ENCODE peak calls at places on chromosomes 1 and 21, in five cellular contexts. P, W, S, U and K are unnamed samples.

GRCh38 chr1:119838255-119838654 is 27.0 kb upstream of the REG4 start:
- DNase-seq in U (no peak), P (no peak), W (no peak), S (no peak), K (no peak)

GRCh38 chr1:236394905-236395779 is 1.1 kb downstream of the EDARADD start:
- DNase-seq in U (no peak), W (peak; percentile 48), S (peak; percentile 62), P (peak; percentile 51), K (peak; percentile 3)

GRCh38 chr1:40155910-40156309 is 5.3 kb upstream of the RLF start:
- DNase-seq in S (no peak), U (no peak), P (no peak), W (no peak), K (no peak)

GRCh38 chr1:84918706-84919105 is 25.7 kb upstream of the LPAR3 start:
- DNase-seq in S (no peak), P (no peak), W (no peak), U (no peak), K (no peak)

GRCh38 chr1:83515566-83516169 is 483.3 kb downstream of the TTLL7 start:
- DNase-seq in P (no peak), U (no peak), W (no peak), S (no peak), K (no peak)

GRCh38 chr1:98389809-98390208 is 271.7 kb upstream of the SNX7 start:
- DNase-seq in S (no peak), W (no peak), P (no peak), U (no peak), K (peak; percentile 78)

GRCh38 chr1:176051902-176052518 is 155.1 kb downstream of the COP1 start:
- DNase-seq in U (no peak), P (no peak), S (no peak), W (no peak), K (no peak)

GRCh38 chr1:92980732-92981647 is 19.7 kb upstream of the DIPK1A start:
- DNase-seq in P (no peak), U (no peak), S (no peak), W (no peak), K (no peak)

GRCh38 chr1:224454337-224455055 is 19.9 kb upstream of the WDR26 start:
- DNase-seq in U (no peak), P (no peak), W (no peak), S (no peak), K (no peak)

GRCh38 chr1:34113887-34114286 is 51.1 kb downstream of the CSMD2 start:
- DNase-seq in S (peak; percentile 35), P (peak; percentile 23), U (no peak), W (no peak), K (peak; percentile 32)

GRCh38 chr1:218397752-218398339 is 52.7 kb downstream of the TGFB2 start:
- DNase-seq in U (no peak), W (no peak), S (no peak), P (peak; percentile 36), K (peak; percentile 49)

GRCh38 chr1:9887070-9887469 is 23.0 kb downstream of the CTNNBIP1 start:
- DNase-seq in W (no peak), S (no peak), P (no peak), U (no peak), K (no peak)

GRCh38 chr21:42597487-42598158 is 55.8 kb upstream of the PDE9A start:
- DNase-seq in S (no peak), W (no peak), U (no peak), P (no peak), K (no peak)

GRCh38 chr1:151176514-151177045 is 799 bp upstream of the TMOD4 start:
- DNase-seq in U (no peak), S (no peak), W (no peak), P (no peak), K (no peak)

GRCh38 chr21:42118901-42119300 is 47.8 kb downstream of the UMODL1 start:
- DNase-seq in W (no peak), S (no peak), U (no peak), P (no peak), K (no peak)

GRCh38 chr1:86648255-86648654 is 56.1 kb upstream of the SH3GLB1 start:
- DNase-seq in S (no peak), U (no peak), W (no peak), P (no peak), K (peak; percentile 47)

GRCh38 chr1:97930472-97930871 is 9.6 kb upstream of the DPYD start:
- DNase-seq in W (no peak), P (no peak), U (no peak), S (no peak), K (peak; percentile 56)

GRCh38 chr1:36965301-36966159 is 68.8 kb downstream of the GRIK3 start:
- DNase-seq in U (no peak), W (no peak), S (no peak), P (no peak), K (no peak)

GRCh38 chr1:115888976-115889375 is 48.0 kb upstream of the NHLH2 start:
- DNase-seq in S (no peak), W (no peak), U (no peak), P (no peak), K (no peak)

GRCh38 chr1:115893545-115893944 is 52.6 kb upstream of the NHLH2 start:
- DNase-seq in S (no peak), U (no peak), W (no peak), P (no peak), K (no peak)

DNA sequence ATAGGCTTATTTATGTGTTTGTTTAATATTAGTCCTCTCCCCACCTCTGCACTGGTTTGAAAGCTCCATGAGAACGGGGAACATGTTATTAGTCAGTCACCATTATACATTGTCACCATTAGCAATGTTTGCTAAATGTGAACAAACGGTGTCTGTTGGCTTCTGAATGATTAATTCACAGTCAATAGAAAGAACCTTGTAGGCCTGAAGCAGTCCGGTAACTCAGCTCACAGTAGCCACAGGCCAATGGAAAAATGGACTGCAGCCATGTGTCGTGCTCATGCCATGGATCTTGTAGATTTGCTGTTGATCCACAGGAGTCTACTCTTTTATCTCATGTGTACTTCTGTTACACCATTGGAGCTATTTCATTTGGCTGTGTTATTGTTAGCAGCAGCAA is 49.7 kb upstream of the NHLH2 start:
- DNase-seq in P (no peak), S (no peak), U (no peak), W (no peak), K (no peak)
- TF ChIP-seq CTCF in P (no peak), S (no peak), U (no peak), W (no peak), K (no peak)

DNA sequence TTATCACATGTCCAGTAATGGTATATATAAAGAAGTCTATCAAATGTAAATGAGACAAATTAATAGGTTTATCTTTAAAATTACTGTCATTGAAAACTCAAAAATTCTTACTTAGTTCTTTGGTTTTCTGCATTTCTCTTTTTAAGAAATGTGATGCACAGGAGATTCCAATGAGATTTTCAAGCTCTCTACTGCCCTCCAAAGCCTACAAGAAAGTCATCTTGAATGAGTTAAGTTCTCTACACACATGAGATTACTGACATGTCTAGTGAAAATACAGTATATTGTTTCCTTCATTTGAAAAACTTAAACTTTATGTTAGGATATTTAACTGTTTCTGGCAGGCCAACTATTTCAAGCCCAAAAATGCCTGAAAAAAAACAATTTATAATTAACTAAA is 68.8 kb downstream of the ITGB3BP start:
- DNase-seq in S (no peak), U (no peak), W (no peak), P (no peak), K (peak; percentile 53)
- TF ChIP-seq CTCF in S (no peak), U (no peak), W (no peak), P (peak; percentile 35), K (peak; percentile 53)

GRCh38 chr1:211625040-211625439 is 46.1 kb upstream of the SLC30A1 start:
- DNase-seq in S (no peak), W (no peak), P (no peak), U (peak; percentile 58), K (peak; percentile 70)
- TF ChIP-seq CTCF in S (no peak), W (no peak), P (peak; percentile 34), U (peak; percentile 35), K (peak; percentile 52)

GRCh38 chr1:44368471-44369151 is 13.6 kb upstream of the ERI3 start:
- DNase-seq in W (no peak), S (peak; percentile 17), U (no peak), P (peak; percentile 56), K (no peak)
- TF ChIP-seq CTCF in W (no peak), S (no peak), U (no peak), P (no peak), K (no peak)

GRCh38 chr21:45288441-45288841 is 746 bp upstream of the POFUT2 start:
- DNase-seq in W (no peak), S (no peak), U (no peak), P (no peak), K (no peak)

GRCh38 chr21:45286671-45287437 is 841 bp downstream of the POFUT2 start:
- DNase-seq in U (peak; percentile 50), P (peak; percentile 76), W (peak; percentile 31), S (peak; percentile 78), K (no peak)

GRCh38 chr21:45289655-45290515 is 2.2 kb upstream of the POFUT2 start:
- DNase-seq in S (no peak), P (peak; percentile 34), W (no peak), U (peak; percentile 20), K (no peak)

GRCh38 chr21:45289134-45289533 is 1.4 kb upstream of the POFUT2 start:
- DNase-seq in S (no peak), W (no peak), U (no peak), P (no peak), K (no peak)

GRCh38 chr21:45287438-45288391 is at the start of gene POFUT2:
- DNase-seq in S (peak; percentile 98), W (peak; percentile 100), P (peak; percentile 97), U (peak; percentile 97), K (peak; percentile 94)
- TF ChIP-seq CTCF in S (no peak), W (no peak), P (no peak), U (no peak), K (no peak)

DNA sequence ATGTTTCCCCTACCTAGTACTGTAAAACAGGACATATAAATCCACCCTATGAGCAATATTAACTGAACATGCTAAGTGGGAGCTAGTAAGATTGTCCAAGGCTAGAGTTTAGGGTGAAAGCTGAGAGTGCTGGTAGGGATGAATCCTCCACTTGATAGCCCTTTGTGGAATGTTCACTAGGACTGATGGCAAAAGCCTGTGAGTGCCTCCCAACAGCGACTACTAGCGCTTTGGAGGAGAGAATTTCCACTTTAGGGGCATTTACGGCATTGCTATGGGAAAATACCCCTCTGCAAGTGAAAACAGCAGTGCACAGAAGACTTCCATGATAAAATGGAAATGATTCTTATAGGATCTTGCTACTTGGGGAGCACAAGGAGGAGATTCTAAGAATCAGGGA is 35.9 kb downstream of the CFHR5 start:
- DNase-seq in W (no peak), U (no peak), S (no peak), P (no peak), K (no peak)
- TF ChIP-seq CTCF in W (no peak), U (no peak), S (no peak), P (no peak), K (no peak)

DNA sequence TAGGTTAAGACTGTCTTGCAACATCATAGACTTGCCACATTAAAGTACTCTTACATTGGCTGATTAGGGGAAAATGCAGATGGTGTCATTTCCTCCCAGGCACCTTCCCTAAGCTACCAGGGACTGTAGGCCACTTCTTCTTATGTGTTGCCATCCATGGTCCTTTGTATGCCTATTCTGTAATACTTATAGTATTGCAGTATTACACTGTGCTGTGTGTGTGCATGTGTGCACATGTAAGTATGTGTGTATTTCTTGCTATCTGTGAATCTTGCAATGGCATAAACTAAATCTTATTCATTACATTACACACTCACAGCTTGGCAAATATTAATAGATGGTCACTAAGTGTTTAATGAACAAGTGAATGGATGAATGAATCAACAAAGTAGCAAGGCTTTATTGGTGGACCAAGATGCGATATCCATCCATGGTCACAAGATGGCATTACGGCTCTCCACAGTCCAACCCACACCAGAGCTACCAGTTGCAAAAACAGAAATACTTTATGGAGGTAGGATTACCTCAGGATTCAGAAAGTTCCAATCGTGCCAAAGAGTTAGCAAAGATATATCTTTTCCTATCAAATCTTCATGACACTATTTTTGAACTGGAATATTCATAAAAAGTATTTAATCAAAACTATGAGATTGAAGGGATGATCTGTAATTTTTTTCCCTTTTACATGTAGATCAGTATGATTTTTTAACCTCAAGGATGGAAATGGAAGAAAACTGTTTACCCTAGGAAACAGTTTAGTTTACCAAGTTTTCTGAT is 160.2 kb downstream of the DENND1B start:
- DNase-seq in P (peak; percentile 57), S (peak; percentile 39), W (no peak), U (no peak), K (peak; percentile 56)
- TF ChIP-seq CTCF in P (peak; percentile 72), S (peak; percentile 44), W (peak; percentile 58), U (peak; percentile 55), K (peak; percentile 78)